ENCODE peak calls at places on chromosomes 4 and X, in four cellular contexts. X is M059J; J is activated CD4-positive, alpha-beta T cell treated with anti-CD3 and anti-CD28 coated beads for 4 hours; Z is psoas muscle. C is an unnamed sample.

GRCh38 chrX:40153335-40154221 is 55.8 kb upstream of the BCOR start:
- DNase-seq in J (peak; percentile 62), X (peak; percentile 71), Z (peak; percentile 48), C (peak; percentile 54)

GRCh38 chrX:41684138-41684537 is 4.6 kb upstream of the GPR34 start:
- DNase-seq in X (no peak), J (no peak), Z (no peak), C (no peak)

GRCh38 chrX:5242091-5242790 is 986.4 kb downstream of the NLGN4X start:
- DNase-seq in J (no peak), Z (no peak), X (no peak), C (no peak)

GRCh38 chr4:126899382-126899801 is 733.4 kb upstream of the INTU start:
- DNase-seq in X (peak; percentile 88), Z (no peak), J (no peak), C (no peak)

GRCh38 chr4:25180524-25181131 is 20.4 kb upstream of the SEPSECS start:
- DNase-seq in Z (no peak), J (peak; percentile 24), X (peak; percentile 36), C (no peak)

GRCh38 chr4:6116696-6117285 is 83.6 kb downstream of the JAKMIP1 start:
- DNase-seq in Z (no peak), J (no peak), X (no peak), C (no peak)

GRCh38 chr4:8586671-8587468 is 5.7 kb upstream of the CPZ start:
- DNase-seq in X (no peak), Z (no peak), J (no peak), C (no peak)

GRCh38 chr4:139300431-139301142 is 718 bp upstream of the NAA15 start:
- DNase-seq in J (no peak), X (peak; percentile 69), Z (no peak), C (no peak)

GRCh38 chr4:121375262-121375661 is 5.6 kb downstream of the QRFPR start:
- DNase-seq in Z (no peak), J (no peak), X (peak; percentile 48), C (no peak)

GRCh38 chr4:24516926-24517325 is 67.4 kb downstream of the DHX15 start:
- DNase-seq in J (no peak), X (no peak), Z (no peak), C (no peak)

GRCh38 chr4:4919926-4920325 is 60.5 kb downstream of the MSX1 start:
- DNase-seq in J (no peak), Z (peak; percentile 54), X (peak; percentile 32), C (no peak)

GRCh38 chr4:123587983-123588494 is 191.4 kb downstream of the SPRY1 start:
- DNase-seq in J (no peak), X (peak; percentile 96), Z (peak; percentile 35), C (no peak)

GRCh38 chr4:107283587-107284559 is 247.8 kb upstream of the DKK2 start:
- DNase-seq in J (no peak), Z (no peak), X (peak; percentile 88), C (no peak)